ENCODE peak calls at places on chromosomes 6 and 20, in six cellular contexts. M is GM12878, H is GM12892, S is K562, V is SK-N-SH, D is H1. R is an unnamed sample.
A peak's percentile ranks its signal among the peaks of the same experiment; 100 is the strongest.

GRCh38 chr6:158283304-158284005 is 28.8 kb upstream of the TULP4 start:
- DNase-seq in V (no peak), S (no peak), M (no peak), D (no peak), H (no peak), R (no peak)

GRCh38 chr6:16681260-16681873 is 79.9 kb downstream of the ATXN1 start:
- DNase-seq in M (no peak), D (no peak), H (no peak), S (no peak), V (no peak), R (no peak)

GRCh38 chr6:33777716-33778474 is 11.0 kb downstream of the LEMD2 start:
- DNase-seq in H (no peak), S (no peak), M (no peak), D (no peak), V (no peak), R (no peak)

GRCh38 chr6:42929928-42930360 is 664 bp downstream of the CNPY3 start:
- DNase-seq in H (peak; percentile 60), V (peak; percentile 79), M (peak; percentile 97), D (no peak), S (peak; percentile 50), R (peak; percentile 60)

GRCh38 chr6:139337830-139338229 is 36.6 kb downstream of the CITED2 start:
- DNase-seq in H (no peak), V (no peak), D (no peak), S (no peak), M (no peak), R (no peak)

GRCh38 chr6:57190140-57190539 is 18.0 kb downstream of the BAG2 start:
- DNase-seq in S (no peak), V (no peak), D (no peak), M (no peak), H (no peak), R (no peak)

GRCh38 chr20:33744773-33745385 is 13.1 kb downstream of the ZNF341 start:
- DNase-seq in S (no peak), D (no peak), M (no peak), V (no peak), H (no peak), R (no peak)

GRCh38 chr6:168197636-168198301 is 118.8 kb upstream of the FRMD1 start:
- DNase-seq in V (no peak), H (no peak), D (peak; percentile 27), M (no peak), S (no peak), R (no peak)

GRCh38 chr6:20497200-20497820 is 36.9 kb upstream of the CDKAL1 start:
- DNase-seq in M (no peak), H (no peak), D (no peak), V (no peak), S (no peak), R (no peak)

GRCh38 chr6:75065524-75065923 is 140.3 kb downstream of the COL12A1 start:
- DNase-seq in D (peak; percentile 51), H (no peak), S (no peak), M (no peak), V (no peak), R (no peak)

GRCh38 chr20:8542115-8542486 is 410.0 kb downstream of the PLCB1 start:
- DNase-seq in H (no peak), M (no peak), S (no peak), V (no peak), D (no peak), R (no peak)

GRCh38 chr20:44967207-44967807 is 995 bp downstream of the STK4 start:
- DNase-seq in H (no peak), V (no peak), S (no peak), D (no peak), M (no peak), R (no peak)

GRCh38 chr20:61044499-61044898 is 207.6 kb upstream of the CDH4 start:
- DNase-seq in V (no peak), M (no peak), S (peak; percentile 44), D (no peak), H (no peak), R (no peak)

GRCh38 chr20:29878777-29879442 is 1378.6 kb upstream of the DEFB115 start:
- DNase-seq in M (no peak), V (peak; percentile 26), D (no peak), H (no peak), S (no peak), R (no peak)

GRCh38 chr20:18314786-18315406 is 26.6 kb downstream of the ZNF133 start:
- DNase-seq in V (no peak), H (no peak), M (no peak), S (no peak), D (no peak), R (no peak)

GRCh38 chr20:1928154-1928553 is 32.9 kb downstream of the SIRPA start:
- DNase-seq in D (no peak), V (no peak), S (no peak), M (no peak), H (no peak), R (no peak)

GRCh38 chr20:64229537-64230061 is 25.9 kb upstream of the PCMTD2 start:
- DNase-seq in D (no peak), S (no peak), V (no peak), H (no peak), M (no peak), R (no peak)
- TF ChIP-seq POLR2AphosphoS5 in D (no peak), S (no peak), V (no peak), H (no peak), M (no peak), R (no peak)

DNA sequence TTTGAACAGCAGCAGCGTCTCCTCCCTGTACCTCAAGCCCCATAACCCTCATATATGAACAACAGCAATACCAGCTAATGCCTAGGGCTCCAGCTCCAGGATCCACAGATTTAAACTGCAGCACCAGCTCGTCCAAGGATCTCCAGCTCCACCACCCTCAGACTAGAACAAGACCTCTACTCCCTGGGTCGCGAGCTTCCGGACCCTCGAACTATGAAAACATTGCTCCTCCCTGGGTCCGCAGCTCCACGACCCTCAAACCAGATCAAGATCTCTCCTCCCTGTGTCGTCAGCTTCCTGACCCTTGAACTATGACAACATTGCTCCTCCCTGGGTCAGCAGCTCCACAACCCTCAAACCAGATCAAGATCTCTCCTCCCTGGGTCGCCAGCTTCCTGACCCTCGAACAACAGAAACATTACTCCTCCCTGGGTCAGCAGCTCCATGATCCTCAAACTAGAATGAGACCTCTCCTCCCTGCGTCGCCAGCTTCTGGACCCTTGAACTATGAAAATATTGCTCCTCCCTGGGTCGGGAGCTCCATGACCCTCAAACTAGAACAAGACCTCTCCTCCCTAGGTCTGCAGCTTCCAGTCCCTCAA is 339.0 kb upstream of the SULF2 start:
- DNase-seq in D (no peak), V (no peak), S (no peak), H (no peak), M (no peak), R (no peak)
- TF ChIP-seq TAF1 in D (no peak), V (no peak), S (no peak), H (no peak), M (no peak), R (no peak)

DNA sequence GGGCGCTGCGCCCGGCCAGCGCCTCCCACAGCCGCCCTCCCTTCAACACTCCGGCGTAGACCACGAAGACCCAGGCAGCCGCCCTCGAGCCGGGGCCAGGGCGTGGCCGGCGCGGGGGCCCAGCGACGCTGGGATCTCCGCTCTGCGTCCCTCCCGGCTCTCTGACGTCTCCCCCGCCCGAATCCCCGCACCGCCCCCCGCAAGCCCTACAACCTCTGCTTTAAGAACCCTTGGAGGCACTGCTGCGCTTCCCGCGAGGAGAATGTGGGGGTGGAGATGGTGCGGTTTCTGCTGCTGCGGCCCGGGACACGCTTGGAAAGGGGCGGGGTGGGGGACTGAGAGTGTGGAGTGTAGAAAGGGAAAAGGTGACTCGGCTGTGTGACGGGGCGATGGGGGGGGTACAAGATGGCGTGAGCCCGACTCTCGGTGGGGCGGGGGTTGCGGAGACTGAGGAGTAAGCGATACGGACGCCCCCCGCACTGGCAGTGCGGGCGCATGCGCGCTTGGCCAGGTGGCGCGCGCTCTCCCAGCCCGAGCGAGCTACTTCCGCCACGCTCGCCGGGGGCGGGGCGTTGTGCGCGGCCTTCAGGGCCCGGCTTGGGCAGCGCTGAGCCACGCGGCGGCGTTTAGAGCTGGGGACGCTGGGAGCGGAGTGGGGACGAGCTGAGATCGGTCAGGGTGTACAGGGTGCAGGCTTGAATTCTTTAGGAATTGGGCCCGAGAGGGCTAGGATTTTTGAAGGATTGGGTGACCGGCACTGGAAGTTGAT is at the start of gene SUPT3H:
- DNase-seq in M (peak; percentile 56), D (peak; percentile 91), S (peak; percentile 96), V (peak; percentile 95), H (peak; percentile 59), R (peak; percentile 75)
- TF ChIP-seq POLR2AphosphoS5 in M (peak; percentile 84), D (peak; percentile 86), S (peak; percentile 94), V (peak; percentile 81), H (peak; percentile 69), R (peak; percentile 85)

DNA sequence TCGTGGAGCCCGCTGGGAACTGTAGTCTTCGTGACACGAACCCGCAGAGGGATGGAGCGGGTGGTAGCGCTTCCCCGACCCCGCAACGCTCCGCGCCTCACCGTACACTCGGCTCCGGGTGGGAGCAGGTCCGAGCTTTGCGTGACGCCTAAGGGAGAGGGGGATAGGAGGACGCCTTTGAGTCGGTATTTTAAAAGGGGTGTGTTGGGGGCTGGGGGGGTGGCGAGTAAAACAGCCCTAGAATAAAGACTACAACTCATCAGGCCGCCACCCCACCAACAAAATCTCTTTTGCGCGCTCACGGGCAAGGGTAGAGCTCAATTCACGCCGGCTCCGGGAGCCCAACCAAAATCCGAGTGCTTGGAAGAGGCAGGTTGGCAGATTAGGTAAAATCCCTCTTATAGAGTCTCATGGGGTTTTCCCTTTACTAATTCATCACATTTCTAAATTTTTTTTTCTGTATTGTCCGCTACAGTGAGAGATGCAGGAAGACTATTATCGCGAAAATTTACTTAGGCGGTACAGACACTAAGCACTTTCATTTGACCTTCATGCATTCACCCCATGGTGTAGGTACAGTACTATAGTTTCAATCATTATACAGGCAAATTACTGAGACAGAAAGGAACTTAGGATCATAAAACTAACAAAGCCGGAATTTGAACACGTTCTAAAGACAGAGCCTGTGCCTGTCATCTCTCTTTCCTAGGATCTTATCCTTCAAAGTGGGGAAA is 706 bp upstream of the SNX14 start:
- DNase-seq in H (no peak), D (no peak), S (no peak), V (no peak), M (no peak), R (no peak)
- TF ChIP-seq TAF1 in H (no peak), D (no peak), S (no peak), V (no peak), M (no peak), R (no peak)

DNA sequence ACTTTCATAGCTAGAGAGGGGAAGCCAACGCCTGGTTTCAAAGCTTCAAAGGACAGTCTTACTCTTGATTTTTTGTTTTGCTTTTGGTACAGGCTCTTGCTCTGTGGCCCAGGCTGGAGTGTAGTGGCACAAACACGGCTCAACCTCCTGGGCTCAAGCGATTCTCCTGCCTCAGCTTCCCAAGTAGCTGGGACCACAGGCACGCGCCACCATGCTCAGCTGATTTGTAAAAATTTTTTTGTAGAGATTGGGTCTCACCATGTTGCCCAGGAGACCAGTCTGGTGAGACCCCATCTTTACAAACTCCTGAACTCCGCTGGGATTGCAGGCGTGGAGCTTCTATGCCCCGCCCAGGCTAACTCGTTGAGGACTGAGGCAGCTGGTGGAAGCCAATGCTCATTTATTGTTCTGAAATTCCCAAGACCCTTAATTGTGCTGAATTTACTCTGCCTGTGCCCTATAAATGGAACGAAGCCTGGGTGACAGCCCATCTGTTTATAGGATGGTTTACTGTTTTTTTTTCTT is 18.0 kb downstream of the SRSF3 start:
- DNase-seq in S (no peak), V (no peak), M (no peak), H (no peak), D (no peak), R (no peak)
- TF ChIP-seq POLR2AphosphoS5 in S (no peak), V (no peak), M (no peak), H (no peak), D (no peak), R (no peak)

R was measured in GM12891.